ENCODE peak calls at places on chromosomes 4 and X, in nine cellular contexts. A is AG04450; H is Calu3; S is stimulated activated CD8-positive, alpha-beta memory T cell treated with anti-CD3 and anti-CD28 coated beads, Interleukin-15, amount 100 ng/mL, for 24 hours; O is neural crest cell; D is activated T-cell treated with anti-CD3 and anti-CD28 coated beads, Interleukin-2, amount 50 U/mL, for 72 hours; E is sciatic nerve; G is activated gamma-delta T cell treated with Interleukin-2 at 50 U/mL for 16 hours; F is NCI-H2081. M is an unnamed sample.

GRCh38 chr4:10144971-10145370 is 28.4 kb upstream of the WDR1 start:
- DNase-seq in A (no peak), H (no peak), S (no peak), O (no peak), D (no peak), E (no peak), G (no peak), F (no peak), M (no peak)

GRCh38 chrX:120001787-120002186 is 58.2 kb upstream of the NKAP start:
- DNase-seq in A (no peak), H (no peak), S (no peak), O (no peak), D (no peak), E (no peak), G (no peak), F (no peak), M (no peak)

GRCh38 chr4:60522265-60522664 is 677.9 kb upstream of the ADGRL3 start:
- DNase-seq in A (no peak), H (no peak), S (no peak), O (no peak), D (no peak), E (no peak), G (no peak), F (no peak), M (no peak)

GRCh38 chr4:147582386-147583077 is 34.7 kb upstream of the TMEM184C start:
- DNase-seq in A (no peak), H (peak; percentile 10), S (no peak), O (no peak), D (no peak), E (no peak), G (no peak), F (no peak), M (peak; percentile 87)

GRCh38 chr4:182494103-182494502 is 250.9 kb downstream of the TENM3 start:
- DNase-seq in A (no peak), H (no peak), S (no peak), O (no peak), D (no peak), E (no peak), G (no peak), F (no peak), M (no peak)

GRCh38 chr4:102593147-102593546 is 92.0 kb downstream of the NFKB1 start:
- DNase-seq in A (no peak), H (no peak), S (no peak), O (no peak), D (no peak), E (no peak), G (no peak), F (no peak), M (no peak)

GRCh38 chrX:153971124-153971631 is 440 bp downstream of the HCFC1 start:
- DNase-seq in A (peak; percentile 61), H (peak; percentile 92), S (peak; percentile 50), O (peak; percentile 78), D (peak; percentile 95), E (peak; percentile 96), G (peak; percentile 91), F (peak; percentile 70), M (peak; percentile 84)

GRCh38 chrX:8201896-8202331 is 30.8 kb upstream of the VCX2 start:
- DNase-seq in A (no peak), H (no peak), S (no peak), O (no peak), D (no peak), E (no peak), G (no peak), F (no peak), M (no peak)

GRCh38 chrX:124406294-124407013 is 60.1 kb downstream of the SH2D1A start:
- DNase-seq in A (no peak), H (peak; percentile 74), S (peak; percentile 1), O (peak; percentile 72), D (peak; percentile 78), E (peak; percentile 65), G (peak; percentile 60), F (peak; percentile 91), M (peak; percentile 46)

GRCh38 chr4:38132140-38132673 is 172.0 kb downstream of the PTTG2 start:
- DNase-seq in A (peak; percentile 79), H (no peak), S (peak; percentile 6), O (no peak), D (peak; percentile 85), E (no peak), G (peak; percentile 58), F (no peak), M (peak; percentile 99)

GRCh38 chr4:109942292-109942926 is 29.7 kb downstream of the EGF start:
- DNase-seq in A (no peak), H (no peak), S (no peak), O (no peak), D (no peak), E (no peak), G (no peak), F (no peak), M (no peak)

GRCh38 chrX:83509246-83509801 is 1.2 kb downstream of the POU3F4 start:
- DNase-seq in A (no peak), H (no peak), S (no peak), O (no peak), D (no peak), E (no peak), G (no peak), F (no peak), M (no peak)

GRCh38 chr4:78337216-78337615 is 214.4 kb upstream of the ANXA3 start:
- DNase-seq in A (no peak), H (no peak), S (no peak), O (no peak), D (no peak), E (no peak), G (no peak), F (no peak), M (no peak)

GRCh38 chr4:110106946-110107325 is 91.5 kb downstream of the ELOVL6 start:
- DNase-seq in A (no peak), H (no peak), S (no peak), O (no peak), D (no peak), E (no peak), G (no peak), F (no peak), M (peak; percentile 85)

GRCh38 chr4:94235825-94236224 is 28.2 kb downstream of the SMARCAD1 start:
- DNase-seq in A (no peak), H (no peak), S (no peak), O (no peak), D (no peak), E (no peak), G (no peak), F (no peak), M (peak; percentile 16)

GRCh38 chr4:99853993-99854392 is 37.4 kb downstream of the DAPP1 start:
- DNase-seq in A (no peak), H (no peak), S (no peak), O (no peak), D (no peak), E (no peak), G (no peak), F (no peak), M (no peak)

GRCh38 chrX:132676561-132677186 is 187.8 kb upstream of the MBNL3 start:
- DNase-seq in A (no peak), H (peak; percentile 17), S (no peak), O (no peak), D (no peak), E (no peak), G (no peak), F (peak; percentile 30), M (no peak)

GRCh38 chr4:82737354-82737753 is 61.2 kb downstream of the SCD5 start:
- DNase-seq in A (no peak), H (no peak), S (no peak), O (no peak), D (no peak), E (no peak), G (no peak), F (no peak), M (no peak)

GRCh38 chrX:140713174-140713539 is 3.6 kb downstream of the LINC00632 start:
- DNase-seq in A (no peak), H (no peak), S (no peak), O (no peak), D (peak; percentile 22), E (no peak), G (no peak), F (no peak), M (no peak)

GRCh38 chrX:21758488-21758887 is 572 bp upstream of the SMPX start:
- DNase-seq in A (no peak), H (no peak), S (no peak), O (no peak), D (no peak), E (no peak), G (no peak), F (no peak), M (no peak)

GRCh38 chrX:7925867-7926472 is 1.2 kb downstream of the PNPLA4 start:
- DNase-seq in A (peak; percentile 18), H (peak; percentile 64), S (no peak), O (peak; percentile 69), D (peak; percentile 65), E (peak; percentile 67), G (peak; percentile 61), F (peak; percentile 77), M (peak; percentile 63)

GRCh38 chr4:140069068-140069467 is 84.9 kb downstream of the MAML3 start:
- DNase-seq in A (no peak), H (no peak), S (no peak), O (no peak), D (no peak), E (no peak), G (no peak), F (no peak), M (peak; percentile 73)

M was measured in IMR-90.